ENCODE peak calls at places on chromosomes 2 and 18, in six cellular contexts. One of them, this sample, is unnamed. For H3K27me3, the result is how much of the 10 kb centered on the place peaks cover.

GRCh38 chr18:60112369-60112768 is 212.6 kb downstream of the PMAIP1 start:
- DNase-seq in heart right ventricle: no peak
- DNase-seq in psoas muscle: no peak
- DNase-seq in CD4-positive, CD25-positive, alpha-beta regulatory T cell: no peak
- DNase-seq in transverse colon: no peak
- DNase-seq in upper lobe of right lung: no peak
- DNase-seq in this sample: no peak

GRCh38 chr18:25434771-25435461 is 83.0 kb upstream of the ZNF521 start:
- DNase-seq in CD4-positive, CD25-positive, alpha-beta regulatory T cell: no peak
- DNase-seq in transverse colon: no peak
- DNase-seq in psoas muscle: no peak
- DNase-seq in upper lobe of right lung: no peak
- DNase-seq in heart right ventricle: no peak
- DNase-seq in this sample: no peak

GRCh38 chr18:4544131-4544530 is 89.0 kb upstream of the DLGAP1 start:
- DNase-seq in upper lobe of right lung: no peak
- DNase-seq in transverse colon: no peak
- DNase-seq in heart right ventricle: no peak
- DNase-seq in psoas muscle: no peak
- DNase-seq in CD4-positive, CD25-positive, alpha-beta regulatory T cell: no peak
- DNase-seq in this sample: no peak

GRCh38 chr18:35122586-35123224 is 81.5 kb downstream of the MAPRE2 start:
- DNase-seq in transverse colon: no peak
- DNase-seq in upper lobe of right lung: no peak
- DNase-seq in CD4-positive, CD25-positive, alpha-beta regulatory T cell: peak
- DNase-seq in psoas muscle: peak
- DNase-seq in heart right ventricle: no peak
- DNase-seq in this sample: no peak

GRCh38 chr2:29054430-29054829 is 19.9 kb downstream of the PCARE start:
- DNase-seq in transverse colon: no peak
- DNase-seq in heart right ventricle: no peak
- DNase-seq in CD4-positive, CD25-positive, alpha-beta regulatory T cell: no peak
- DNase-seq in psoas muscle: no peak
- DNase-seq in upper lobe of right lung: no peak
- DNase-seq in this sample: no peak

GRCh38 chr2:191927319-191927867 is 80.5 kb upstream of the CAVIN2 start:
- DNase-seq in heart right ventricle: peak
- DNase-seq in CD4-positive, CD25-positive, alpha-beta regulatory T cell: no peak
- DNase-seq in psoas muscle: no peak
- DNase-seq in transverse colon: peak
- DNase-seq in upper lobe of right lung: no peak
- DNase-seq in this sample: peak

GRCh38 chr2:224894356-224894755 is 147.9 kb downstream of the DOCK10 start:
- DNase-seq in CD4-positive, CD25-positive, alpha-beta regulatory T cell: no peak
- DNase-seq in upper lobe of right lung: no peak
- DNase-seq in heart right ventricle: no peak
- DNase-seq in psoas muscle: no peak
- DNase-seq in transverse colon: no peak
- DNase-seq in this sample: no peak

GRCh38 chr2:162967137-162967536 is 128.6 kb upstream of the KCNH7 start:
- DNase-seq in psoas muscle: no peak
- DNase-seq in CD4-positive, CD25-positive, alpha-beta regulatory T cell: no peak
- DNase-seq in transverse colon: no peak
- DNase-seq in upper lobe of right lung: no peak
- DNase-seq in heart right ventricle: no peak
- DNase-seq in this sample: no peak

GRCh38 chr2:215528555-215528954 is 92.7 kb upstream of the FN1 start:
- DNase-seq in heart right ventricle: no peak
- DNase-seq in upper lobe of right lung: no peak
- DNase-seq in CD4-positive, CD25-positive, alpha-beta regulatory T cell: no peak
- DNase-seq in psoas muscle: no peak
- DNase-seq in transverse colon: no peak
- DNase-seq in this sample: peak

GRCh38 chr2:236533343-236533742 is 36.3 kb upstream of the ACKR3 start:
- DNase-seq in psoas muscle: no peak
- DNase-seq in CD4-positive, CD25-positive, alpha-beta regulatory T cell: no peak
- DNase-seq in upper lobe of right lung: no peak
- DNase-seq in transverse colon: no peak
- DNase-seq in heart right ventricle: no peak
- DNase-seq in this sample: no peak

GRCh38 chr2:16323131-16323520 is 342.5 kb downstream of the CYRIA start:
- DNase-seq in heart right ventricle: no peak
- DNase-seq in CD4-positive, CD25-positive, alpha-beta regulatory T cell: no peak
- DNase-seq in transverse colon: no peak
- DNase-seq in psoas muscle: no peak
- DNase-seq in upper lobe of right lung: no peak
- DNase-seq in this sample: no peak

GRCh38 chr2:133591164-133591563 is 22.9 kb upstream of the NCKAP5 start:
- DNase-seq in upper lobe of right lung: no peak
- DNase-seq in psoas muscle: peak
- DNase-seq in heart right ventricle: peak
- DNase-seq in transverse colon: peak
- DNase-seq in CD4-positive, CD25-positive, alpha-beta regulatory T cell: no peak
- DNase-seq in this sample: peak

GRCh38 chr2:216012133-216012829 is 1.1 kb downstream of the MREG start:
- DNase-seq in upper lobe of right lung: no peak
- DNase-seq in transverse colon: no peak
- DNase-seq in psoas muscle: no peak
- DNase-seq in heart right ventricle: no peak
- DNase-seq in CD4-positive, CD25-positive, alpha-beta regulatory T cell: no peak
- DNase-seq in this sample: no peak

GRCh38 chr2:67453365-67453764 is 56.2 kb downstream of the ETAA1 start:
- DNase-seq in psoas muscle: no peak
- DNase-seq in upper lobe of right lung: no peak
- DNase-seq in CD4-positive, CD25-positive, alpha-beta regulatory T cell: no peak
- DNase-seq in heart right ventricle: no peak
- DNase-seq in transverse colon: no peak
- DNase-seq in this sample: no peak

GRCh38 chr2:226795281-226796011 is 4.2 kb downstream of the IRS1 start:
- DNase-seq in upper lobe of right lung: peak
- DNase-seq in transverse colon: no peak
- DNase-seq in heart right ventricle: peak
- DNase-seq in CD4-positive, CD25-positive, alpha-beta regulatory T cell: no peak
- DNase-seq in psoas muscle: peak
- DNase-seq in this sample: peak

GRCh38 chr2:96601382-96602292 is 36.5 kb downstream of the KANSL3 start:
- DNase-seq in heart right ventricle: no peak
- DNase-seq in CD4-positive, CD25-positive, alpha-beta regulatory T cell: no peak
- DNase-seq in upper lobe of right lung: no peak
- DNase-seq in psoas muscle: no peak
- DNase-seq in transverse colon: no peak
- DNase-seq in this sample: peak

GRCh38 chr2:229650886-229651285 is 63.5 kb downstream of the DNER start:
- DNase-seq in heart right ventricle: no peak
- DNase-seq in psoas muscle: no peak
- DNase-seq in transverse colon: no peak
- DNase-seq in upper lobe of right lung: no peak
- DNase-seq in CD4-positive, CD25-positive, alpha-beta regulatory T cell: no peak
- DNase-seq in this sample: no peak

GRCh38 chr2:43010428-43011141 is 215.8 kb downstream of the ZFP36L2 start:
- DNase-seq in heart right ventricle: no peak
- DNase-seq in transverse colon: no peak
- DNase-seq in upper lobe of right lung: no peak
- DNase-seq in CD4-positive, CD25-positive, alpha-beta regulatory T cell: no peak
- DNase-seq in psoas muscle: no peak
- DNase-seq in this sample: peak

GRCh38 chr18:31424383-31424988 is 23.1 kb upstream of the DSG3 start:
- DNase-seq in CD4-positive, CD25-positive, alpha-beta regulatory T cell: no peak
- DNase-seq in upper lobe of right lung: no peak
- DNase-seq in heart right ventricle: no peak
- DNase-seq in psoas muscle: no peak
- DNase-seq in transverse colon: peak
- DNase-seq in this sample: peak

GRCh38 chr2:164840930-164841718 is 499 bp downstream of the COBLL1 start:
- DNase-seq in heart right ventricle: peak
- DNase-seq in transverse colon: peak
- DNase-seq in psoas muscle: peak
- DNase-seq in upper lobe of right lung: peak
- DNase-seq in CD4-positive, CD25-positive, alpha-beta regulatory T cell: no peak
- DNase-seq in this sample: peak

GRCh38 chr2:202037086-202037485 is 3.4 kb downstream of the FZD7 start:
- DNase-seq in transverse colon: no peak
- DNase-seq in heart right ventricle: no peak
- DNase-seq in psoas muscle: no peak
- DNase-seq in upper lobe of right lung: no peak
- DNase-seq in CD4-positive, CD25-positive, alpha-beta regulatory T cell: no peak
- DNase-seq in this sample: no peak

GRCh38 chr2:174683392-174683759 is 80.9 kb downstream of the CHRNA1 start:
- DNase-seq in CD4-positive, CD25-positive, alpha-beta regulatory T cell: peak
- DNase-seq in heart right ventricle: no peak
- DNase-seq in upper lobe of right lung: no peak
- DNase-seq in psoas muscle: no peak
- DNase-seq in transverse colon: no peak
- DNase-seq in this sample: no peak

GRCh38 chr18:62860062-62860461 is 144.7 kb downstream of the PHLPP1 start:
- DNase-seq in psoas muscle: no peak
- DNase-seq in heart right ventricle: no peak
- DNase-seq in CD4-positive, CD25-positive, alpha-beta regulatory T cell: no peak
- DNase-seq in upper lobe of right lung: no peak
- DNase-seq in transverse colon: no peak
- DNase-seq in this sample: no peak

GRCh38 chr18:475202-475624 is 25.3 kb downstream of the COLEC12 start:
- DNase-seq in heart right ventricle: peak
- DNase-seq in CD4-positive, CD25-positive, alpha-beta regulatory T cell: no peak
- DNase-seq in psoas muscle: no peak
- DNase-seq in upper lobe of right lung: no peak
- DNase-seq in transverse colon: no peak
- DNase-seq in this sample: no peak

GRCh38 chr2:20638646-20639430 is 12.1 kb downstream of the HS1BP3 start:
- DNase-seq in transverse colon: no peak
- DNase-seq in heart right ventricle: no peak
- DNase-seq in upper lobe of right lung: no peak
- DNase-seq in psoas muscle: no peak
- DNase-seq in CD4-positive, CD25-positive, alpha-beta regulatory T cell: no peak
- DNase-seq in this sample: no peak

GRCh38 chr2:160210599-160211138 is 10.6 kb upstream of the ITGB6 start:
- DNase-seq in psoas muscle: peak
- DNase-seq in transverse colon: peak
- DNase-seq in heart right ventricle: peak
- DNase-seq in CD4-positive, CD25-positive, alpha-beta regulatory T cell: peak
- DNase-seq in upper lobe of right lung: peak
- DNase-seq in this sample: peak

GRCh38 chr2:50291535-50291934 is 740.4 kb downstream of the NRXN1 start:
- DNase-seq in upper lobe of right lung: no peak
- DNase-seq in heart right ventricle: no peak
- DNase-seq in psoas muscle: no peak
- DNase-seq in transverse colon: no peak
- DNase-seq in CD4-positive, CD25-positive, alpha-beta regulatory T cell: no peak
- DNase-seq in this sample: no peak

GRCh38 chr18:67456691-67457090 is 59.8 kb downstream of the DSEL start:
- DNase-seq in heart right ventricle: no peak
- DNase-seq in psoas muscle: no peak
- DNase-seq in CD4-positive, CD25-positive, alpha-beta regulatory T cell: no peak
- DNase-seq in transverse colon: no peak
- DNase-seq in upper lobe of right lung: no peak
- DNase-seq in this sample: no peak
- H3K27ac ChIP-seq in heart right ventricle: no peak
- H3K27ac ChIP-seq in psoas muscle: no peak
- H3K27ac ChIP-seq in CD4-positive, CD25-positive, alpha-beta regulatory T cell: no peak
- H3K27ac ChIP-seq in transverse colon: no peak
- H3K27ac ChIP-seq in upper lobe of right lung: no peak
- H3K27ac ChIP-seq in this sample: no peak

DNA sequence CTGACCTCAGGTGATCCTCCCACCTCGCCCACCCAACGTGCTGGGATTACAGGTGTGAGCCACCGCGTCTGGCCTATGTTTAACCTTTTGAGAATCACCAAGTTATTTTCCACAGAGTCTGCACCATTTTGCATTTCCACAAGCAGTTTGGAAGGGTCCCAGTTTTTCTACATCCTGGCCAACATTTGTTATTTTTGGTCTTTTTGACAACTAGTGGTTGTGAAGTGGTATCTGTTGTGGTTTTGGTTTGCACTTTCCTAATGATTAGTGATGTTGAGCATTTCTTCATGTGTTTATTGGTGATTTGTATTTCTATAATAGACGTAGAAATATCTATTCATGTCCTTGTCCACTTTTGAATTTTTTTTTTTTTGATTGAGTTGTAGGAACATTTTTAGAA is 67.9 kb downstream of the BIRC6 start:
- DNase-seq in psoas muscle: no peak
- DNase-seq in transverse colon: no peak
- DNase-seq in CD4-positive, CD25-positive, alpha-beta regulatory T cell: no peak
- DNase-seq in upper lobe of right lung: no peak
- DNase-seq in heart right ventricle: no peak
- DNase-seq in this sample: no peak
- H3K4me3 ChIP-seq in psoas muscle: no peak
- H3K4me3 ChIP-seq in transverse colon: no peak
- H3K4me3 ChIP-seq in CD4-positive, CD25-positive, alpha-beta regulatory T cell: no peak
- H3K4me3 ChIP-seq in upper lobe of right lung: no peak
- H3K4me3 ChIP-seq in heart right ventricle: no peak
- H3K4me3 ChIP-seq in this sample: no peak

DNA sequence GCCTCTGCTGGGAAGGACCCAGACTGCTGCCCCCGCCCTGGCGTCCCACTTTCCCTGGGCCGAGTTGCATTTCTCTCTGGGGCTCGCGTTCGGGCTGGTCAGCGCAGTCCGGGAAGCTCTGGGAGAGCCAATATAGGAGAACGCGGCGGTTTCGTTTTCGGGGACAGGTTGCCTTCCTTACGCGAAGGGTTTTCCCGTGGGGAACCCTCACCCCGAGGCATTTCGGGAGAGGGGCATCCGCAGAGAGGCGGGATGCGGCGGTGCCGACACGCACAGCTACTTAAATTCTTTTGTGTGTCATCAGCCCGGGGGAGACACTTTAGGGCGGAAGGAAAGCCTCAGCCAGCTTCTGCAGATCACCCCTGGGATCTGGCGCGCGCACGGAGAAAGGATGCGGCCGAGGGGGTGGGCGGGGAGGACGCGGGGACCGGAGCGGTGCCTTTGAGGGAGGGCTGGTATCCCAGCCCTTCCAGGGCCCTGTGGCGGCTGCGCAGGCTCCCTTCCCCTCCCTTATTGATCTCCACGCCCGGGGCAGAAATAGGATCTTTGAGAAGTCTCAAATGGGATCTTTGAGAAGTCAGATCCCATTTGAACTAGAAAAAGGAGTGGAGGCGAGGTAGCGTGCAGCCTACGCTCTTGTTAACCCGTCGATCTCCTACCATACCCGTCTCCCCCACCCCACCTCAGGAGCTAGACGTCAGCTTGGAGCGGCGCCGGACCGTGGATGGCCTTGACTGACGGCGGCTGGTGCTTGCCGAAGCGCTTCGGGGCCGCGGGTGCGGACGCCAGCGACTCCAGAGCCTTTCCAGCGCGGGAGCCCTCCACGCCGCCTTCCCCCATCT is 1.3 kb downstream of the GATA6 start:
- DNase-seq in psoas muscle: peak
- DNase-seq in CD4-positive, CD25-positive, alpha-beta regulatory T cell: no peak
- DNase-seq in transverse colon: peak
- DNase-seq in heart right ventricle: peak
- DNase-seq in upper lobe of right lung: peak
- DNase-seq in this sample: peak
- H3K27me3 ChIP-seq in psoas muscle: half or more
- H3K27me3 ChIP-seq in CD4-positive, CD25-positive, alpha-beta regulatory T cell: under half
- H3K27me3 ChIP-seq in transverse colon: half or more
- H3K27me3 ChIP-seq in heart right ventricle: under half
- H3K27me3 ChIP-seq in upper lobe of right lung: under half
- H3K27me3 ChIP-seq in this sample: under half

DNA sequence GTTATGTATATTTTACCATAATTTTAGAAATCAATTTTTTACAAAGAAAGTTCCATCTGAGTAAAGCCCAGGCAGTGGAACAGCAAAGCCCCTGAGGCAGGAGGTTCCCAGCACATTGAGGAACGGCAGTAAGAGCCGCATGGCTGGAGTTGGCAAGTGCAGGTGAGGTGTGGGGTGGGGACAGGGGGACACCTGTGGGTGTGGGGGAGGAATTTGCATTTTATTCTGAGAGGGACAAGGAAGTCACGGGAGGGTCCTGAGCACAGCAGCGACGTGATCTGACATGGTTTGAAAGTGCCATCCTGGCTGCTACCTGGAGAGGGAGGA is 16.1 kb upstream of the ADI1 start:
- DNase-seq in upper lobe of right lung: no peak
- DNase-seq in transverse colon: no peak
- DNase-seq in CD4-positive, CD25-positive, alpha-beta regulatory T cell: no peak
- DNase-seq in heart right ventricle: no peak
- DNase-seq in psoas muscle: no peak
- DNase-seq in this sample: no peak
- H3K27ac ChIP-seq in upper lobe of right lung: peak
- H3K27ac ChIP-seq in transverse colon: peak
- H3K27ac ChIP-seq in CD4-positive, CD25-positive, alpha-beta regulatory T cell: no peak
- H3K27ac ChIP-seq in heart right ventricle: peak
- H3K27ac ChIP-seq in psoas muscle: peak
- H3K27ac ChIP-seq in this sample: no peak